ENCODE peak calls at places on chromosomes 16 and 17, in seven cellular contexts. W, T, F, B, Y, M and S are unnamed samples. For H3K4me1, the result is how much of the 10 kb centered on the place peaks cover.

GRCh38 chr17:31389673-31390381 is 1.6 kb upstream of the RAB11FIP4 start:
- DNase-seq in Y (no peak), M (no peak), T (no peak), W (no peak), F (no peak), B (no peak), S (no peak)

GRCh38 chr17:44900894-44901293 is 1.6 kb upstream of the EFTUD2 start:
- DNase-seq in B (no peak), W (no peak), M (no peak), T (no peak), Y (no peak), F (no peak), S (peak)

GRCh38 chr16:31147574-31147973 is 2.3 kb downstream of the PRSS36 start:
- DNase-seq in M (no peak), W (no peak), F (no peak), T (no peak), Y (no peak), B (no peak), S (no peak)

GRCh38 chr17:77839324-77840155 is 119.0 kb upstream of the TNRC6C start:
- DNase-seq in Y (peak), W (no peak), F (no peak), B (no peak), T (no peak), M (peak), S (no peak)

GRCh38 chr17:44872131-44872768 is 24.6 kb downstream of the HIGD1B start:
- DNase-seq in T (no peak), Y (no peak), W (no peak), M (peak), F (no peak), B (peak), S (peak)

GRCh38 chr16:13935408-13935807 is 15.5 kb downstream of the ERCC4 start:
- DNase-seq in T (no peak), B (no peak), F (no peak), M (no peak), Y (no peak), W (no peak), S (no peak)

GRCh38 chr16:10180771-10181163 is 1.5 kb downstream of the GRIN2A start:
- DNase-seq in M (no peak), F (no peak), Y (peak), T (no peak), B (no peak), W (no peak), S (peak)

GRCh38 chr17:78697122-78697845 is 84.8 kb downstream of the CYTH1 start:
- DNase-seq in Y (no peak), F (no peak), B (no peak), T (no peak), W (no peak), M (no peak), S (peak)

GRCh38 chr16:78524066-78524595 is 424.7 kb downstream of the WWOX start:
- DNase-seq in M (no peak), W (no peak), T (no peak), B (no peak), F (no peak), Y (no peak), S (no peak)

GRCh38 chr16:11665071-11665491 is 3.2 kb upstream of the SNN start:
- DNase-seq in B (no peak), W (no peak), Y (no peak), M (no peak), T (no peak), F (no peak), S (no peak)

GRCh38 chr16:84240455-84240854 is 643 bp upstream of the KCNG4 start:
- DNase-seq in T (no peak), F (no peak), W (no peak), M (no peak), B (no peak), Y (no peak), S (no peak)

GRCh38 chr17:7251330-7252175 is at the start of gene CTDNEP1:
- DNase-seq in T (peak), W (peak), F (peak), Y (peak), B (peak), M (peak), S (peak)

GRCh38 chr17:45168991-45169752 is 7.5 kb downstream of the HEXIM2 start:
- DNase-seq in T (no peak), F (no peak), M (no peak), B (peak), W (no peak), Y (no peak), S (no peak)

GRCh38 chr16:6827931-6828330 is 504.7 kb upstream of the RBFOX1 start:
- DNase-seq in F (no peak), M (no peak), B (no peak), W (no peak), T (no peak), Y (no peak), S (no peak)

GRCh38 chr16:6165330-6165984 is 1067.9 kb upstream of the EEF2KMT start:
- DNase-seq in T (no peak), Y (no peak), B (no peak), W (no peak), F (no peak), M (no peak), S (no peak)

GRCh38 chr17:50649042-50649908 is 14.6 kb downstream of the ABCC3 start:
- DNase-seq in T (no peak), W (no peak), B (no peak), Y (no peak), F (peak), M (no peak), S (no peak)

GRCh38 chr16:1871974-1872635 is at the start of gene MEIOB:
- DNase-seq in F (no peak), W (no peak), T (peak), Y (peak), B (peak), M (no peak), S (peak)

GRCh38 chr16:83956336-83957289 is 3.6 kb downstream of the OSGIN1 start:
- DNase-seq in B (peak), T (peak), F (peak), M (peak), Y (peak), W (peak), S (peak)

GRCh38 chr17:32298298-32298697 is 32.7 kb downstream of the RHBDL3 start:
- DNase-seq in T (no peak), Y (no peak), F (no peak), W (no peak), M (no peak), B (no peak), S (no peak)

GRCh38 chr16:24538756-24539294 is 541 bp upstream of the RBBP6 start:
- DNase-seq in T (no peak), F (no peak), B (peak), W (no peak), M (no peak), Y (no peak), S (peak)

GRCh38 chr16:24537474-24538337 is 1.7 kb upstream of the RBBP6 start:
- DNase-seq in Y (no peak), W (no peak), B (no peak), T (no peak), M (no peak), F (no peak), S (no peak)

GRCh38 chr16:24539850-24540484 is 601 bp downstream of the RBBP6 start:
- DNase-seq in Y (peak), B (peak), F (no peak), M (peak), T (peak), W (no peak), S (peak)

GRCh38 chr16:24540575-24541240 is 1.3 kb downstream of the RBBP6 start:
- DNase-seq in B (no peak), T (no peak), F (no peak), W (no peak), Y (peak), M (no peak), S (no peak)

GRCh38 chr16:24539295-24539849 is at the start of gene RBBP6:
- DNase-seq in M (peak), F (peak), W (peak), Y (peak), T (peak), B (peak), S (peak)
- TF ChIP-seq CTCF in M (peak), F (peak), W (peak), Y (peak), T (peak), B (peak), S (peak)

DNA sequence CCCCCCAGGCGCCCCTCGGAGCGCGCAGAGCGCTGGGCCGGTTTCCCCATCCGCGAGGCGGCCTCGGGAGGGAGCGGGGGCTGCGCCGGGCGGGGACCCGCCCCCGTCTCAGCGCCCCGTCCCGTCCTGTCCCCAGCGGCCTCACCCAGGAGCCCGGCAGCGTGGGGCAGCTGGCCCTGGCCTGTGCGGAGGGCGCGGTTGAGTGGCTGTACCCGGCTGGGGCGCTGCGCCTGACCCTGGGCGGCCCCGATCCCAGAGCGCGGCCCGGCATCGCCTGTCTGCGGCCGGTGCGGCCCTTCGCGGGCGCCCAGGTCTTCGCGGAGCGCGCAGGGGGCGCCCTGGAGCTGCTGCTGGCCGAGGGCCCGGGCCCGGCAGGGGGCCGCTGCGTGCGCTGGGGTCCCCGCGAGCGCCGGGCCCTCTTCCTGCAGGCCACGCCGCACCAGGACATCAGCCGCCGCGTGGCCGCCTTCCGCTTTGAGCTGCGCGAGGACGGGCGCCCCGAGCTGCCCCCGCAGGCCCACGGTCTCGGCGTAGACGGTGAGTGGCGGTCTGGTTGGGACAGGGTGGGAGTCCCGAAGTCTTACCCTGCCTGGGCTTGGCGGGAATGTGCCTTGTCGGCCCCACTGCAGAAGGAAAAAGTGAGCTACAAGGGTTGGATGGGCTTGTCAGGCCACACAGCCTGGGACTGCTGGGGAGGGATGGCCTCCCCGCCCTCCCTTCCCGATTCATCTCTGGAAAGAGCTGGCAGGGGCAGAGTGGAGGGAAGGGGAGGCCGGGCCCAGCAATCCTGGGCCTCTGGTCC is 731 bp downstream of the METRN start:
- DNase-seq in Y (no peak), B (no peak), M (no peak), T (no peak), W (no peak), F (no peak), S (peak)
- H3K4me1 ChIP-seq in Y (under half), B (under half), M (under half), T (under half), W (under half), F (half or more), S (under half)

DNA sequence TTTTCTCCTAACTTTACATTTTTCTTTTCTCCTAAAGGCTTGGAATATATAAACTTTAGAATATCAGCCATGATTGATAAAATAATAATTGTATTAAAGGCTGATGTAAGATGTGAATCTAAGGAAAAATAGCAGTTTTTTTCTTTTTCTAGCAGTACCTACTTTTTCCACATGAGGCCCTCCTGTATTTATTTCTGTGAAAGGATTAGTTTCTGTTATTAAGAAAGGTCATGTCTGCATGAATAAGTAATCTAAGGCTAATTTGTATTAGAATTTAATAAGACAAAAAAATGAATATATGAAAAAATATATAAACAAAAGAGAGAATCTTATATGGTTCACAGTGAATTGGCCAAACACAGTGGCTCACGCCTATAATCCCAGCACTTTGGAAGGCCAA is 85.3 kb downstream of the STXBP4 start:
- DNase-seq in W (no peak), Y (no peak), T (no peak), F (no peak), M (no peak), B (no peak), S (no peak)
- TF ChIP-seq CTCF in W (peak), Y (no peak), T (peak), F (peak), M (peak), B (peak), S (peak)

GRCh38 chr16:87096746-87097145 is 220.4 kb downstream of the C16orf95 start:
- DNase-seq in M (no peak), Y (no peak), T (no peak), W (no peak), B (no peak), F (no peak), S (no peak)

GRCh38 chr16:87099001-87099740 is 218.0 kb downstream of the C16orf95 start:
- DNase-seq in W (no peak), T (no peak), Y (no peak), F (no peak), B (no peak), M (no peak), S (no peak)

GRCh38 chr16:87101903-87102302 is 215.3 kb downstream of the C16orf95 start:
- DNase-seq in M (no peak), Y (no peak), W (no peak), F (no peak), T (no peak), B (no peak), S (no peak)

GRCh38 chr16:87100306-87101058 is 216.7 kb downstream of the C16orf95 start:
- DNase-seq in B (no peak), T (no peak), Y (no peak), M (no peak), W (no peak), F (no peak), S (no peak)

DNA sequence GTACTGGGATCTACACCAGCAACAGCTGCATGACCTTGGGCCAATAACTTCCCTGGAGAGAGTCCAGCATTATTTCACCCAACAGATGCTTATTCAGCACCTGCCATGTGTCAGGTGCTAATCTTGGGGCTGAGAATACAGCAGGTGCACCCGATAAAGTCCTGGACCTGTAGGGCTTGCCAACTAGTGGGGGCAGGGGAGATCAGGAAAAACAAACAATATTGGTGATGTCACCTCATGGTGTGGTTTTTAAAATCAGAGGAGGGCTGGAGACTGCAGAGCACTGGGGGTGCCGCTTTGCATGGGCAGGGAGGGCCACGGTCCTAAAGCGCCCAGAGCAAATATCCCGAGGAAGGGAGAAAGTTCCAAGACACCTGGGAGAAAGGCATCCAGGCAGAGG is 218.8 kb downstream of the C16orf95 start:
- DNase-seq in M (no peak), B (no peak), W (no peak), F (no peak), Y (no peak), T (no peak), S (no peak)
- H3K4me1 ChIP-seq in M (under half), B (under half), W (under half), F (under half), Y (under half), T (under half), S (under half)

GRCh38 chr17:72790194-72790593 is 302.3 kb downstream of the SLC39A11 start:
- DNase-seq in B (no peak), W (no peak), Y (peak), M (no peak), F (no peak), T (no peak), S (no peak)

GRCh38 chr17:72794152-72794551 is 298.3 kb downstream of the SLC39A11 start:
- DNase-seq in M (no peak), F (no peak), W (no peak), B (no peak), Y (no peak), T (no peak), S (no peak)

GRCh38 chr17:72795941-72796340 is 296.5 kb downstream of the SLC39A11 start:
- DNase-seq in M (no peak), T (no peak), Y (no peak), B (no peak), W (no peak), F (no peak), S (no peak)

GRCh38 chr17:72789711-72790110 is 302.8 kb downstream of the SLC39A11 start:
- DNase-seq in T (no peak), Y (no peak), W (no peak), M (no peak), B (no peak), F (no peak), S (no peak)

DNA sequence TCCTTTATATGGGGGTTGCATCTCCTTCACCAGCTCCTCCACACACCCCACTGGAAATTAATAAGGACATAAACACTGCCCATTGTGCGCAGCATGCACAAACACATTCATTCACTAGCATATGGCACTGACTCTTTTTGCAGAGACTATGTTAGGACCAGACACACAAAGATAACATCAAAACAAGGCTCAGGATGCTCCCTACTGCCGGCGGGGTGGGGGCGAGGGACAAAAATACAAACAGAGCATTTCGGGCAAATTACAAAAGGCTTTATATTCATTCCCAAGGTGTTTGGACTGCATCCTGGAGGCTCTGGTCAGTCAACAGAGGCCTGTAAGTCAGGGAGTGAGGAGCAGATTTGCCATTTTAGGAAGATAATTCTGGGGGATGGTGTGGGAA is 299.7 kb downstream of the SLC39A11 start:
- DNase-seq in M (no peak), Y (no peak), B (no peak), F (no peak), W (no peak), T (no peak), S (no peak)
- TF ChIP-seq CTCF in M (no peak), Y (no peak), B (no peak), F (no peak), W (no peak), T (no peak), S (no peak)

GRCh38 chr16:74466872-74467271 is 45.6 kb upstream of the CLEC18B start:
- DNase-seq in Y (no peak), B (no peak), M (no peak), T (no peak), F (no peak), W (no peak), S (no peak)
- H3K4me1 ChIP-seq in Y (under half), B (under half), M (under half), T (under half), F (under half), W (under half), S (under half)

GRCh38 chr16:50547340-50547865 is 793 bp upstream of the NKD1 start:
- DNase-seq in W (peak), Y (peak), B (peak), M (peak), F (no peak), T (peak), S (peak)
- TF ChIP-seq CTCF in W (no peak), Y (no peak), B (no peak), M (no peak), F (no peak), T (peak), S (no peak)

GRCh38 chr16:85373741-85374570 is 239.2 kb upstream of the GSE1 start:
- DNase-seq in F (no peak), Y (no peak), M (no peak), W (no peak), T (no peak), B (no peak), S (no peak)
- H3K4me1 ChIP-seq in F (under half), Y (under half), M (half or more), W (under half), T (under half), B (under half), S (under half)

DNA sequence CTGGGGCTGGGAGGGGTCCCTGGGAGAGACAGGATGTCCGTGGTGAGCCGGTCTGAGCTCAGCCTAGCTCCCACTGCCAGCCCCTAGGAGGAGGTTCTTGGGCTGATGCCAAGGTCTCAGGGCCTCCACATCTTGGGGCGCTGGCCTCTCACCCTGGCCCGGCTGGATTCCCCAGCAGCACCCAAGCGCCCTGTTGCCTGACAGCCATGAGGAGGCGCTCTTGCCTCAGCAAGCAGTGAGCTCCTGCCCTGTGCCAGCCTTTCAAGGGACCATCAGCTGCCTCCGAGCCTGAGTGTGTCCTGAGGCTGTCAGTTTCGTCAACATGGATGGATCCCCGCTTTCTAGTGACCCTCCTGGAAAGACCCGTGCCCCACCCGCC is 234.9 kb upstream of the CIBAR2 start:
- DNase-seq in F (no peak), Y (peak), T (no peak), W (no peak), B (no peak), M (no peak), S (peak)
- TF ChIP-seq CTCF in F (no peak), Y (no peak), T (peak), W (peak), B (peak), M (peak), S (peak)